ENCODE peak calls at places on chromosomes 3 and 15, in eight cellular contexts. One of them, this sample, is unnamed.

GRCh38 chr3:62363275-62363674 is 10.1 kb downstream of the FEZF2 start:
- DNase-seq in naive thymus-derived CD4-positive, alpha-beta T cell: no peak
- DNase-seq in activated naive CD4-positive, alpha-beta T cell treated with anti-CD3 and anti-CD28 coated beads, Interleukin-2, amount 10 ng/mL, durations not matched to agents 7 days and 5 days: no peak
- DNase-seq in psoas muscle: no peak
- DNase-seq in fibroblast of lung: no peak
- DNase-seq in C1 segment of cervical spinal cord: no peak
- DNase-seq in GM03348: no peak
- DNase-seq in effector memory CD4-positive, alpha-beta T cell: no peak
- DNase-seq in this sample: no peak

GRCh38 chr3:107643038-107643883 is 120.5 kb downstream of the BBX start:
- DNase-seq in C1 segment of cervical spinal cord: no peak
- DNase-seq in activated naive CD4-positive, alpha-beta T cell treated with anti-CD3 and anti-CD28 coated beads, Interleukin-2, amount 10 ng/mL, durations not matched to agents 7 days and 5 days: no peak
- DNase-seq in effector memory CD4-positive, alpha-beta T cell: no peak
- DNase-seq in fibroblast of lung: no peak
- DNase-seq in GM03348: no peak
- DNase-seq in psoas muscle: no peak
- DNase-seq in naive thymus-derived CD4-positive, alpha-beta T cell: no peak
- DNase-seq in this sample: no peak

GRCh38 chr3:132536442-132537153 is 60.5 kb upstream of the ACKR4 start:
- DNase-seq in psoas muscle: no peak
- DNase-seq in effector memory CD4-positive, alpha-beta T cell: no peak
- DNase-seq in activated naive CD4-positive, alpha-beta T cell treated with anti-CD3 and anti-CD28 coated beads, Interleukin-2, amount 10 ng/mL, durations not matched to agents 7 days and 5 days: no peak
- DNase-seq in naive thymus-derived CD4-positive, alpha-beta T cell: no peak
- DNase-seq in C1 segment of cervical spinal cord: no peak
- DNase-seq in GM03348: peak
- DNase-seq in fibroblast of lung: no peak
- DNase-seq in this sample: peak

GRCh38 chr3:150761831-150762661 is 923 bp downstream of the SIAH2 start:
- DNase-seq in activated naive CD4-positive, alpha-beta T cell treated with anti-CD3 and anti-CD28 coated beads, Interleukin-2, amount 10 ng/mL, durations not matched to agents 7 days and 5 days: peak
- DNase-seq in psoas muscle: peak
- DNase-seq in effector memory CD4-positive, alpha-beta T cell: no peak
- DNase-seq in GM03348: peak
- DNase-seq in C1 segment of cervical spinal cord: peak
- DNase-seq in fibroblast of lung: peak
- DNase-seq in naive thymus-derived CD4-positive, alpha-beta T cell: peak
- DNase-seq in this sample: peak

GRCh38 chr15:84112025-84112424 is 123.5 kb upstream of the GOLGA6L4 start:
- DNase-seq in psoas muscle: no peak
- DNase-seq in GM03348: no peak
- DNase-seq in C1 segment of cervical spinal cord: no peak
- DNase-seq in fibroblast of lung: peak
- DNase-seq in naive thymus-derived CD4-positive, alpha-beta T cell: no peak
- DNase-seq in effector memory CD4-positive, alpha-beta T cell: no peak
- DNase-seq in activated naive CD4-positive, alpha-beta T cell treated with anti-CD3 and anti-CD28 coated beads, Interleukin-2, amount 10 ng/mL, durations not matched to agents 7 days and 5 days: no peak
- DNase-seq in this sample: no peak

GRCh38 chr3:114645392-114645791 is 351.6 kb downstream of the TIGIT start:
- DNase-seq in GM03348: no peak
- DNase-seq in fibroblast of lung: peak
- DNase-seq in effector memory CD4-positive, alpha-beta T cell: no peak
- DNase-seq in naive thymus-derived CD4-positive, alpha-beta T cell: no peak
- DNase-seq in C1 segment of cervical spinal cord: no peak
- DNase-seq in psoas muscle: no peak
- DNase-seq in activated naive CD4-positive, alpha-beta T cell treated with anti-CD3 and anti-CD28 coated beads, Interleukin-2, amount 10 ng/mL, durations not matched to agents 7 days and 5 days: no peak
- DNase-seq in this sample: peak

GRCh38 chr15:41698779-41699178 is 38.6 kb downstream of the MGA start:
- DNase-seq in fibroblast of lung: no peak
- DNase-seq in naive thymus-derived CD4-positive, alpha-beta T cell: no peak
- DNase-seq in GM03348: peak
- DNase-seq in psoas muscle: no peak
- DNase-seq in effector memory CD4-positive, alpha-beta T cell: no peak
- DNase-seq in C1 segment of cervical spinal cord: no peak
- DNase-seq in activated naive CD4-positive, alpha-beta T cell treated with anti-CD3 and anti-CD28 coated beads, Interleukin-2, amount 10 ng/mL, durations not matched to agents 7 days and 5 days: no peak
- DNase-seq in this sample: no peak

GRCh38 chr3:103389356-103389755 is 954.5 kb downstream of the ZPLD1 start:
- DNase-seq in naive thymus-derived CD4-positive, alpha-beta T cell: no peak
- DNase-seq in psoas muscle: no peak
- DNase-seq in effector memory CD4-positive, alpha-beta T cell: no peak
- DNase-seq in fibroblast of lung: no peak
- DNase-seq in GM03348: no peak
- DNase-seq in C1 segment of cervical spinal cord: no peak
- DNase-seq in activated naive CD4-positive, alpha-beta T cell treated with anti-CD3 and anti-CD28 coated beads, Interleukin-2, amount 10 ng/mL, durations not matched to agents 7 days and 5 days: no peak
- DNase-seq in this sample: no peak

GRCh38 chr3:33372218-33373081 is 67.8 kb downstream of the UBP1 start:
- DNase-seq in naive thymus-derived CD4-positive, alpha-beta T cell: peak
- DNase-seq in psoas muscle: no peak
- DNase-seq in activated naive CD4-positive, alpha-beta T cell treated with anti-CD3 and anti-CD28 coated beads, Interleukin-2, amount 10 ng/mL, durations not matched to agents 7 days and 5 days: peak
- DNase-seq in fibroblast of lung: peak
- DNase-seq in C1 segment of cervical spinal cord: peak
- DNase-seq in GM03348: peak
- DNase-seq in effector memory CD4-positive, alpha-beta T cell: no peak
- DNase-seq in this sample: no peak

This sample was measured in HepG2.